ENCODE peak calls at places on chromosome 19, in ten cellular contexts. One of them, this sample, is unnamed.

GRCh38 chr19:33392341-33393285 is 19.1 kb downstream of the CEBPG start:
- DNase-seq in A549: no peak
- DNase-seq in HCT116: no peak
- DNase-seq in vagina: no peak
- DNase-seq in heart left ventricle: no peak
- DNase-seq in suprapubic skin: peak; percentile 65
- DNase-seq in tibial nerve: no peak
- DNase-seq in ovary: peak; percentile 70
- DNase-seq in uterus: peak; percentile 25
- DNase-seq in transverse colon: peak; percentile 46
- DNase-seq in this sample: peak; percentile 77

GRCh38 chr19:49691243-49692101 is 556 bp downstream of the CPT1C start:
- DNase-seq in ovary: peak; percentile 70
- DNase-seq in heart left ventricle: peak; percentile 75
- DNase-seq in A549: no peak
- DNase-seq in tibial nerve: no peak
- DNase-seq in suprapubic skin: no peak
- DNase-seq in uterus: peak; percentile 73
- DNase-seq in HCT116: no peak
- DNase-seq in vagina: no peak
- DNase-seq in transverse colon: no peak
- DNase-seq in this sample: no peak

GRCh38 chr19:13036366-13036976 is 41.2 kb downstream of the NFIX start:
- DNase-seq in tibial nerve: no peak
- DNase-seq in heart left ventricle: peak; percentile 75
- DNase-seq in uterus: no peak
- DNase-seq in ovary: no peak
- DNase-seq in suprapubic skin: no peak
- DNase-seq in A549: peak; percentile 42
- DNase-seq in transverse colon: peak; percentile 81
- DNase-seq in HCT116: peak; percentile 56
- DNase-seq in vagina: no peak
- DNase-seq in this sample: peak; percentile 88

GRCh38 chr19:4376991-4377781 is 23.2 kb downstream of the SH3GL1 start:
- DNase-seq in A549: no peak
- DNase-seq in vagina: no peak
- DNase-seq in heart left ventricle: no peak
- DNase-seq in suprapubic skin: peak; percentile 70
- DNase-seq in uterus: peak; percentile 18
- DNase-seq in tibial nerve: no peak
- DNase-seq in ovary: no peak
- DNase-seq in HCT116: no peak
- DNase-seq in transverse colon: no peak
- DNase-seq in this sample: peak; percentile 72

GRCh38 chr19:5144545-5145179 is 175.7 kb downstream of the KDM4B start:
- DNase-seq in HCT116: no peak
- DNase-seq in uterus: no peak
- DNase-seq in tibial nerve: no peak
- DNase-seq in transverse colon: no peak
- DNase-seq in vagina: no peak
- DNase-seq in A549: no peak
- DNase-seq in heart left ventricle: peak; percentile 26
- DNase-seq in suprapubic skin: no peak
- DNase-seq in ovary: peak; percentile 15
- DNase-seq in this sample: no peak

GRCh38 chr19:401836-402535 is 7.0 kb downstream of the C2CD4C start:
- DNase-seq in vagina: no peak
- DNase-seq in transverse colon: no peak
- DNase-seq in uterus: no peak
- DNase-seq in ovary: no peak
- DNase-seq in heart left ventricle: no peak
- DNase-seq in tibial nerve: no peak
- DNase-seq in A549: no peak
- DNase-seq in HCT116: no peak
- DNase-seq in suprapubic skin: no peak
- DNase-seq in this sample: no peak

GRCh38 chr19:58538257-58539168 is 5.4 kb upstream of the TRIM28 start:
- DNase-seq in A549: no peak
- DNase-seq in heart left ventricle: no peak
- DNase-seq in tibial nerve: no peak
- DNase-seq in suprapubic skin: peak; percentile 68
- DNase-seq in transverse colon: no peak
- DNase-seq in uterus: no peak
- DNase-seq in vagina: peak; percentile 83
- DNase-seq in HCT116: no peak
- DNase-seq in ovary: no peak
- DNase-seq in this sample: no peak

GRCh38 chr19:14061751-14062557 is at the start of gene PALM3:
- DNase-seq in heart left ventricle: no peak
- DNase-seq in uterus: no peak
- DNase-seq in ovary: no peak
- DNase-seq in vagina: no peak
- DNase-seq in tibial nerve: no peak
- DNase-seq in A549: no peak
- DNase-seq in suprapubic skin: no peak
- DNase-seq in HCT116: no peak
- DNase-seq in transverse colon: peak; percentile 35
- DNase-seq in this sample: no peak

GRCh38 chr19:11045536-11045935 is 43.7 kb upstream of the LDLR start:
- DNase-seq in heart left ventricle: no peak
- DNase-seq in ovary: no peak
- DNase-seq in vagina: no peak
- DNase-seq in suprapubic skin: no peak
- DNase-seq in A549: no peak
- DNase-seq in transverse colon: no peak
- DNase-seq in uterus: no peak
- DNase-seq in HCT116: no peak
- DNase-seq in tibial nerve: no peak
- DNase-seq in this sample: no peak
- H3K27ac ChIP-seq in heart left ventricle: no peak overlapping the region
- H3K27ac ChIP-seq in ovary: no peak overlapping the region
- H3K27ac ChIP-seq in vagina: no peak overlapping the region
- H3K27ac ChIP-seq in suprapubic skin: no peak overlapping the region
- H3K27ac ChIP-seq in A549: no peak overlapping the region
- H3K27ac ChIP-seq in transverse colon: no peak overlapping the region
- H3K27ac ChIP-seq in uterus: no peak overlapping the region
- H3K27ac ChIP-seq in HCT116: no peak overlapping the region
- H3K27ac ChIP-seq in tibial nerve: no peak overlapping the region
- H3K27ac ChIP-seq in this sample: no peak overlapping the region

GRCh38 chr19:47348819-47349795 is at the start of gene DHX34:
- DNase-seq in uterus: peak; percentile 100
- DNase-seq in ovary: peak; percentile 99
- DNase-seq in vagina: peak; percentile 98
- DNase-seq in A549: peak; percentile 100
- DNase-seq in suprapubic skin: peak; percentile 99
- DNase-seq in tibial nerve: peak; percentile 98
- DNase-seq in heart left ventricle: peak; percentile 98
- DNase-seq in transverse colon: peak; percentile 100
- DNase-seq in HCT116: peak; percentile 98
- DNase-seq in this sample: peak; percentile 100
- TF ChIP-seq POLR2A in uterus: peak; percentile 50
- TF ChIP-seq POLR2A in ovary: peak; percentile 67
- TF ChIP-seq POLR2A in vagina: peak; percentile 54
- TF ChIP-seq POLR2A in A549: peak; percentile 91
- TF ChIP-seq POLR2A in suprapubic skin: no peak
- TF ChIP-seq POLR2A in tibial nerve: peak; percentile 46
- TF ChIP-seq POLR2A in heart left ventricle: peak; percentile 72
- TF ChIP-seq POLR2A in transverse colon: peak; percentile 83
- TF ChIP-seq POLR2A in HCT116: peak; percentile 74
- TF ChIP-seq POLR2A in this sample: peak; percentile 61

DNA sequence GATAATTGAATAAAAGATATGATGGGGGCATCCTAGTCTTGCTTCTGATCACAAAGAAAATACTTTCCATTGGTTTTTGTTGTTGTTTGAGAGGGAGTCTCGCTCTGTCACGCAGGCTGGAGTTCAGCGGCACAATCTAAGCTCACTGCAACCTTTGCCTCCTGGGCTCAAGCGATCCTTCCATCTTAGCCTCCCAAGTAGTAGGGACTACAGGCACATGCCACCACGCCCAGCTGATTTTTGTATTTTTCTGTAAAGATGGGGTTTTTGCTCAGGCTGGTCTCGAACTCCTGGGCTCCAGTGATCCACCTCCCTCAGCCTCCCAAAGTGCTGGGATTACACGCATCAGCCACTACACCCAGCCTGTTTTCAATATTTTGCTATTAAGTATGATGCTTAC is 17.1 kb upstream of the PSMC4 start:
- DNase-seq in ovary: no peak
- DNase-seq in tibial nerve: no peak
- DNase-seq in uterus: no peak
- DNase-seq in transverse colon: no peak
- DNase-seq in HCT116: no peak
- DNase-seq in vagina: no peak
- DNase-seq in A549: no peak
- DNase-seq in suprapubic skin: no peak
- DNase-seq in heart left ventricle: no peak
- DNase-seq in this sample: no peak
- H3K27ac ChIP-seq in ovary: no peak overlapping the region
- H3K27ac ChIP-seq in tibial nerve: no peak overlapping the region
- H3K27ac ChIP-seq in uterus: no peak overlapping the region
- H3K27ac ChIP-seq in transverse colon: no peak overlapping the region
- H3K27ac ChIP-seq in HCT116: no peak overlapping the region
- H3K27ac ChIP-seq in vagina: no peak overlapping the region
- H3K27ac ChIP-seq in A549: no peak overlapping the region
- H3K27ac ChIP-seq in suprapubic skin: no peak overlapping the region
- H3K27ac ChIP-seq in heart left ventricle: no peak overlapping the region
- H3K27ac ChIP-seq in this sample: no peak overlapping the region

GRCh38 chr19:46193678-46194077 is 35.9 kb upstream of the IGFL1 start:
- DNase-seq in HCT116: no peak
- DNase-seq in ovary: no peak
- DNase-seq in A549: no peak
- DNase-seq in transverse colon: no peak
- DNase-seq in uterus: no peak
- DNase-seq in vagina: no peak
- DNase-seq in tibial nerve: no peak
- DNase-seq in heart left ventricle: no peak
- DNase-seq in suprapubic skin: no peak
- DNase-seq in this sample: no peak
- TF ChIP-seq POLR2A in HCT116: no peak
- TF ChIP-seq POLR2A in ovary: no peak
- TF ChIP-seq POLR2A in A549: no peak
- TF ChIP-seq POLR2A in transverse colon: no peak
- TF ChIP-seq POLR2A in uterus: no peak
- TF ChIP-seq POLR2A in vagina: no peak
- TF ChIP-seq POLR2A in tibial nerve: no peak
- TF ChIP-seq POLR2A in heart left ventricle: no peak
- TF ChIP-seq POLR2A in suprapubic skin: no peak
- TF ChIP-seq POLR2A in this sample: no peak

GRCh38 chr19:46692918-46693722 is 23.8 kb downstream of the PRKD2 start:
- DNase-seq in transverse colon: no peak
- DNase-seq in ovary: no peak
- DNase-seq in HCT116: no peak
- DNase-seq in heart left ventricle: no peak
- DNase-seq in suprapubic skin: no peak
- DNase-seq in A549: no peak
- DNase-seq in tibial nerve: no peak
- DNase-seq in vagina: no peak
- DNase-seq in uterus: no peak
- DNase-seq in this sample: no peak
- H3K27ac ChIP-seq in transverse colon: no peak overlapping the region
- H3K27ac ChIP-seq in ovary: no peak overlapping the region
- H3K27ac ChIP-seq in HCT116: no peak overlapping the region
- H3K27ac ChIP-seq in heart left ventricle: no peak overlapping the region
- H3K27ac ChIP-seq in suprapubic skin: no peak overlapping the region
- H3K27ac ChIP-seq in A549: no peak overlapping the region
- H3K27ac ChIP-seq in tibial nerve: no peak overlapping the region
- H3K27ac ChIP-seq in vagina: no peak overlapping the region
- H3K27ac ChIP-seq in uterus: no peak overlapping the region
- H3K27ac ChIP-seq in this sample: no peak overlapping the region